ENCODE peak calls at places on chromosomes 7 and 10, in seven cellular contexts. One of them, this sample, is unnamed.

GRCh38 chr10:47438857-47439474 is 44.9 kb downstream of the ANXA8 start:
- DNase-seq in AG04450: peak; percentile 38
- DNase-seq in cardiac muscle cell: peak; percentile 74
- DNase-seq in dorsolateral prefrontal cortex: no peak
- DNase-seq in body of pancreas: peak; percentile 76
- DNase-seq in fibroblast of lung: peak; percentile 70
- DNase-seq in left ventricle myocardium inferior: no peak
- DNase-seq in this sample: peak; percentile 66

GRCh38 chr7:51446356-51446755 is 129.7 kb upstream of the COBL start:
- DNase-seq in AG04450: no peak
- DNase-seq in cardiac muscle cell: no peak
- DNase-seq in dorsolateral prefrontal cortex: no peak
- DNase-seq in body of pancreas: no peak
- DNase-seq in fibroblast of lung: no peak
- DNase-seq in left ventricle myocardium inferior: no peak
- DNase-seq in this sample: no peak

GRCh38 chr7:23918856-23919255 is 208.8 kb downstream of the STK31 start:
- DNase-seq in AG04450: no peak
- DNase-seq in cardiac muscle cell: no peak
- DNase-seq in dorsolateral prefrontal cortex: no peak
- DNase-seq in body of pancreas: no peak
- DNase-seq in fibroblast of lung: peak; percentile 8
- DNase-seq in left ventricle myocardium inferior: no peak
- DNase-seq in this sample: no peak

GRCh38 chr7:127550247-127550646 is 35.1 kb downstream of the GCC1 start:
- DNase-seq in AG04450: no peak
- DNase-seq in cardiac muscle cell: no peak
- DNase-seq in dorsolateral prefrontal cortex: no peak
- DNase-seq in body of pancreas: no peak
- DNase-seq in fibroblast of lung: no peak
- DNase-seq in left ventricle myocardium inferior: no peak
- DNase-seq in this sample: no peak

GRCh38 chr7:115005241-115005640 is 83.3 kb downstream of the MDFIC start:
- DNase-seq in AG04450: no peak
- DNase-seq in cardiac muscle cell: no peak
- DNase-seq in dorsolateral prefrontal cortex: no peak
- DNase-seq in body of pancreas: no peak
- DNase-seq in fibroblast of lung: no peak
- DNase-seq in left ventricle myocardium inferior: no peak
- DNase-seq in this sample: no peak

GRCh38 chr10:116538992-116539391 is 6.7 kb upstream of the PNLIP start:
- DNase-seq in AG04450: no peak
- DNase-seq in cardiac muscle cell: no peak
- DNase-seq in dorsolateral prefrontal cortex: no peak
- DNase-seq in body of pancreas: no peak
- DNase-seq in fibroblast of lung: no peak
- DNase-seq in left ventricle myocardium inferior: no peak
- DNase-seq in this sample: no peak

GRCh38 chr7:94654764-94655561 is 970 bp downstream of the SGCE start:
- DNase-seq in AG04450: no peak
- DNase-seq in cardiac muscle cell: peak; percentile 39
- DNase-seq in dorsolateral prefrontal cortex: peak; percentile 16
- DNase-seq in body of pancreas: peak; percentile 17
- DNase-seq in fibroblast of lung: peak; percentile 67
- DNase-seq in left ventricle myocardium inferior: peak; percentile 34
- DNase-seq in this sample: no peak

GRCh38 chr7:147298611-147299043 is 1182.0 kb downstream of the CNTNAP2 start:
- DNase-seq in AG04450: peak; percentile 10
- DNase-seq in cardiac muscle cell: no peak
- DNase-seq in dorsolateral prefrontal cortex: no peak
- DNase-seq in body of pancreas: no peak
- DNase-seq in fibroblast of lung: peak; percentile 67
- DNase-seq in left ventricle myocardium inferior: no peak
- DNase-seq in this sample: peak; percentile 21

GRCh38 chr7:40008218-40008815 is 58.3 kb downstream of the CDK13 start:
- DNase-seq in AG04450: peak; percentile 54
- DNase-seq in cardiac muscle cell: no peak
- DNase-seq in dorsolateral prefrontal cortex: no peak
- DNase-seq in body of pancreas: no peak
- DNase-seq in fibroblast of lung: peak; percentile 92
- DNase-seq in left ventricle myocardium inferior: no peak
- DNase-seq in this sample: no peak

GRCh38 chr10:60810437-60811182 is 32.3 kb downstream of the CDK1 start:
- DNase-seq in AG04450: no peak
- DNase-seq in cardiac muscle cell: peak; percentile 34
- DNase-seq in dorsolateral prefrontal cortex: no peak
- DNase-seq in body of pancreas: no peak
- DNase-seq in fibroblast of lung: peak; percentile 40
- DNase-seq in left ventricle myocardium inferior: no peak
- DNase-seq in this sample: peak; percentile 77

GRCh38 chr10:6061056-6061455 is 1.1 kb downstream of the IL2RA start:
- DNase-seq in AG04450: no peak
- DNase-seq in cardiac muscle cell: no peak
- DNase-seq in dorsolateral prefrontal cortex: no peak
- DNase-seq in body of pancreas: peak; percentile 6
- DNase-seq in fibroblast of lung: no peak
- DNase-seq in left ventricle myocardium inferior: no peak
- DNase-seq in this sample: no peak

GRCh38 chr7:102425639-102426267 is 7.6 kb upstream of the ORAI2 start:
- DNase-seq in AG04450: no peak
- DNase-seq in cardiac muscle cell: no peak
- DNase-seq in dorsolateral prefrontal cortex: no peak
- DNase-seq in body of pancreas: no peak
- DNase-seq in fibroblast of lung: no peak
- DNase-seq in left ventricle myocardium inferior: peak; percentile 45
- DNase-seq in this sample: no peak

GRCh38 chr10:97539523-97540200 is 32.9 kb upstream of the ANKRD2 start:
- DNase-seq in AG04450: peak; percentile 71
- DNase-seq in cardiac muscle cell: no peak
- DNase-seq in dorsolateral prefrontal cortex: no peak
- DNase-seq in body of pancreas: no peak
- DNase-seq in fibroblast of lung: peak; percentile 92
- DNase-seq in left ventricle myocardium inferior: no peak
- DNase-seq in this sample: no peak

GRCh38 chr7:113608786-113609185 is 310.0 kb downstream of the PPP1R3A start:
- DNase-seq in AG04450: no peak
- DNase-seq in cardiac muscle cell: no peak
- DNase-seq in dorsolateral prefrontal cortex: no peak
- DNase-seq in body of pancreas: no peak
- DNase-seq in fibroblast of lung: peak; percentile 14
- DNase-seq in left ventricle myocardium inferior: no peak
- DNase-seq in this sample: no peak

GRCh38 chr7:157320607-157320979 is 16.2 kb upstream of the DNAJB6 start:
- DNase-seq in AG04450: no peak
- DNase-seq in cardiac muscle cell: no peak
- DNase-seq in dorsolateral prefrontal cortex: no peak
- DNase-seq in body of pancreas: no peak
- DNase-seq in fibroblast of lung: peak; percentile 55
- DNase-seq in left ventricle myocardium inferior: no peak
- DNase-seq in this sample: no peak

GRCh38 chr10:47230957-47231356 is 69.0 kb upstream of the GDF10 start:
- DNase-seq in AG04450: no peak
- DNase-seq in cardiac muscle cell: no peak
- DNase-seq in dorsolateral prefrontal cortex: no peak
- DNase-seq in body of pancreas: no peak
- DNase-seq in fibroblast of lung: no peak
- DNase-seq in left ventricle myocardium inferior: no peak
- DNase-seq in this sample: no peak

GRCh38 chr7:1549357-1550004 is 6.5 kb downstream of the TMEM184A start:
- DNase-seq in AG04450: no peak
- DNase-seq in cardiac muscle cell: no peak
- DNase-seq in dorsolateral prefrontal cortex: no peak
- DNase-seq in body of pancreas: no peak
- DNase-seq in fibroblast of lung: no peak
- DNase-seq in left ventricle myocardium inferior: no peak
- DNase-seq in this sample: no peak

GRCh38 chr10:8473205-8473604 is 418.7 kb downstream of the GATA3 start:
- DNase-seq in AG04450: no peak
- DNase-seq in cardiac muscle cell: no peak
- DNase-seq in dorsolateral prefrontal cortex: no peak
- DNase-seq in body of pancreas: no peak
- DNase-seq in fibroblast of lung: no peak
- DNase-seq in left ventricle myocardium inferior: no peak
- DNase-seq in this sample: no peak
- TF ChIP-seq CTCF in AG04450: no peak
- TF ChIP-seq CTCF in cardiac muscle cell: peak; percentile 28
- TF ChIP-seq CTCF in dorsolateral prefrontal cortex: no peak
- TF ChIP-seq CTCF in body of pancreas: no peak
- TF ChIP-seq CTCF in fibroblast of lung: no peak
- TF ChIP-seq CTCF in left ventricle myocardium inferior: peak; percentile 31
- TF ChIP-seq CTCF in this sample: no peak

GRCh38 chr10:29588640-29589421 is 45.9 kb downstream of the SVIL start:
- DNase-seq in AG04450: no peak
- DNase-seq in cardiac muscle cell: no peak
- DNase-seq in dorsolateral prefrontal cortex: no peak
- DNase-seq in body of pancreas: no peak
- DNase-seq in fibroblast of lung: peak; percentile 34
- DNase-seq in left ventricle myocardium inferior: no peak
- DNase-seq in this sample: no peak

GRCh38 chr10:29591416-29591968 is 43.3 kb downstream of the SVIL start:
- DNase-seq in AG04450: no peak
- DNase-seq in cardiac muscle cell: no peak
- DNase-seq in dorsolateral prefrontal cortex: no peak
- DNase-seq in body of pancreas: no peak
- DNase-seq in fibroblast of lung: peak; percentile 44
- DNase-seq in left ventricle myocardium inferior: no peak
- DNase-seq in this sample: no peak

GRCh38 chr10:29595146-29595545 is 39.6 kb downstream of the SVIL start:
- DNase-seq in AG04450: no peak
- DNase-seq in cardiac muscle cell: no peak
- DNase-seq in dorsolateral prefrontal cortex: no peak
- DNase-seq in body of pancreas: no peak
- DNase-seq in fibroblast of lung: no peak
- DNase-seq in left ventricle myocardium inferior: no peak
- DNase-seq in this sample: no peak

GRCh38 chr10:29586509-29586908 is 48.3 kb downstream of the SVIL start:
- DNase-seq in AG04450: no peak
- DNase-seq in cardiac muscle cell: no peak
- DNase-seq in dorsolateral prefrontal cortex: no peak
- DNase-seq in body of pancreas: no peak
- DNase-seq in fibroblast of lung: no peak
- DNase-seq in left ventricle myocardium inferior: no peak
- DNase-seq in this sample: no peak

DNA sequence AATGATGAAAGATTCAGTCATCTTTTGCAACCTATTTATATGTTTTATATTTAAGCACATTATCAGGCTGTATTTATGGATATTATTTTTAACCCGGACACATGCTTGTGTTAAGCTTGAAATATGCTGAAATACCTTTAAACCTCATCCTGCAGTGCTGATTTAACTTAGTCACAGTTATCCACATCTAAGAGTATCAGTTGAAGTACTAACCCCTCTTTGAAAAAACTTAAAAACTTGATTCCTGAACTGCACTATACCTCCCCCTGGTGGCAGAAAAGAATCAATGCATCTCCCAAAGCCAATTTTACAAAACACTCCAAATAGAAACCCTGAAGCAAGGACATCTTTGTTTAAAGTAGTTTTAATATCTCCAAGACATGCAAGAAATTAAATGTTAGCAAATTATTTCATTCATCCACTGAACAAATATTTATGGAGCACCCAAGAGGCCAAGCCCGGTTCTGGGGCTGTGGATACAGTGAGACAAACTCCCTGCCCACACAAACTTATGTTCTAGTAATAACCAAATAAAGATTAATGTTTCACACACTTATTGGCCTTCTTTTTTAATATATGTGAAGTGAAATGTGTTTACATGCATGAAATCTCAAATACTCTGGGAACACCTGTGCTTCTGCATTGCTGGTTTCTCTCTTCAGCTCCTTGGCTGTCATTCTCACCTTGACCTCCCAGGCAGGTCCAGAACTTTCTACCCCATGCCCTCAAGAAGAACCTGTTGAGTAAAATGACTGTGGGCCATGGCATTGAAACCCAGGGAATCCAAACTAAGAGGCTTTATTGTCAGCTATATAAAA is 44.0 kb downstream of the SVIL start:
- DNase-seq in AG04450: peak; percentile 37
- DNase-seq in cardiac muscle cell: peak; percentile 52
- DNase-seq in dorsolateral prefrontal cortex: no peak
- DNase-seq in body of pancreas: no peak
- DNase-seq in fibroblast of lung: peak; percentile 86
- DNase-seq in left ventricle myocardium inferior: no peak
- DNase-seq in this sample: no peak
- H3K4me3 ChIP-seq in AG04450: no peak overlapping the region
- H3K4me3 ChIP-seq in cardiac muscle cell: no peak overlapping the region
- H3K4me3 ChIP-seq in dorsolateral prefrontal cortex: no peak overlapping the region
- H3K4me3 ChIP-seq in body of pancreas: no peak overlapping the region
- H3K4me3 ChIP-seq in fibroblast of lung: no peak overlapping the region
- H3K4me3 ChIP-seq in left ventricle myocardium inferior: peak overlapping the region; percentile 38
- H3K4me3 ChIP-seq in this sample: no peak overlapping the region

DNA sequence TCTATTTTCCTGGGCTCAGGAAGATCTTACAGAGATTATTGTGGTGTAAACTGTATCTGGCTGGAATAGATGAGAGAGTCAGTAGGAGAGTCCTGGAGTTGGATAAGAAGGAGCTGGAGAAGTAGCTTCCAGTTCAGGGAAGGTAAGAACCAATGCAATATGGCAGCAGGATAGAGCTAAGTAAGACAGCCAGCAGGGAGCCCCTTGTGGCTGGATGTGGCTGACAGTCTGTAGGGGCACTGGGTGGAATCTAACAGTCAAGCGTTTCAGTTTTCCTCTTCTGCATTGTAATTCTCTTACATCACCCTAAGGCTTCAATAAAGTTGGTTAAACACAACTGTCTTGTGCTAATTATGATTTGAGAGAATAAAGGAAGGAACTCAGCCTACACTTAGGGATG is 105.8 kb upstream of the EEPD1 start:
- DNase-seq in AG04450: no peak
- DNase-seq in cardiac muscle cell: no peak
- DNase-seq in dorsolateral prefrontal cortex: no peak
- DNase-seq in body of pancreas: no peak
- DNase-seq in fibroblast of lung: no peak
- DNase-seq in left ventricle myocardium inferior: no peak
- DNase-seq in this sample: no peak
- TF ChIP-seq CTCF in AG04450: peak; percentile 35
- TF ChIP-seq CTCF in cardiac muscle cell: peak; percentile 22
- TF ChIP-seq CTCF in dorsolateral prefrontal cortex: no peak
- TF ChIP-seq CTCF in body of pancreas: no peak
- TF ChIP-seq CTCF in fibroblast of lung: peak; percentile 21
- TF ChIP-seq CTCF in left ventricle myocardium inferior: no peak
- TF ChIP-seq CTCF in this sample: peak; percentile 30

DNA sequence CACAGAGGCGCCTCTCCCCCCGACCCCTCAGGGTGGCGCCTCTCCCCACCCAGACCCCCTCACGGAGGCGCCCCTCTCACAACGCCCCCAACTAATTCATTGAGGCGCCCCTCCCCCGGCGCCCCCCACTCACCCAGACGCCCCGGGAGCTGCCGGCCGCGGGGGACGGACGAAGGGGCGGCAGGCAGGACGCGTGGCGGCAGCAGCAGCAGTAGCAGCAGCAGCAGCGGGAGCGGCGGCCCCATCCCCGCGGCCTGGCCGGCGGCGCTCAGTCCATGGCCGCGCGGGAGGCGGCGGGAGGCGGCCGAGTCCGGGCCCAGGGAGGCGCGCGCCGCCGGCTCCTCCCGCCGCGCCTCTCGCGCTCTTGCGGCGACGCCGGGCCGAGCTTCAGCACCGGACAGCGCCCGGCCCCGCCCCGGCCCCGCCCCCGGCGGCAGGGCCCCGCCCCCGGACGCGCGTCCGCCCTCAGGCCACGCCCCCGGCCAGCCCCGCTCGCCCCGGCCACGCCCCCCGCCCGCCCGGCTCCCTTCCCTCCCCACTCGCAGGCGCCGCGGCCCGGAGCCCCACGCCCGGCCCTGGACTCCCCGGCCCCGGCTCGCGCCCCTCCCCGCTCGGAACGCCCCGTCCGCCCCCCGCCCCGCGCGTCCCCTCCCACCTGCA is at the start of gene PTPRN2:
- DNase-seq in AG04450: peak; percentile 4
- DNase-seq in cardiac muscle cell: peak; percentile 89
- DNase-seq in dorsolateral prefrontal cortex: no peak
- DNase-seq in body of pancreas: peak; percentile 76
- DNase-seq in fibroblast of lung: peak; percentile 54
- DNase-seq in left ventricle myocardium inferior: peak; percentile 59
- DNase-seq in this sample: no peak
- H3K4me3 ChIP-seq in AG04450: peak within 1 kb of the TSS; percentile 50
- H3K4me3 ChIP-seq in cardiac muscle cell: peak within 1 kb of the TSS; percentile 49
- H3K4me3 ChIP-seq in dorsolateral prefrontal cortex: peak within 1 kb of the TSS; percentile 58
- H3K4me3 ChIP-seq in body of pancreas: peak within 1 kb of the TSS; percentile 22
- H3K4me3 ChIP-seq in fibroblast of lung: no peak within 1 kb of the TSS
- H3K4me3 ChIP-seq in left ventricle myocardium inferior: peak within 1 kb of the TSS; percentile 59
- H3K4me3 ChIP-seq in this sample: peak within 1 kb of the TSS; percentile 17